ENCODE peak calls at places on chromosomes 5 and 9, in five cellular contexts. One of them, this sample, is unnamed.

GRCh38 chr5:12691330-12691729 is 787.1 kb upstream of the CTNND2 start:
- DNase-seq in H1: no peak
- DNase-seq in GM12878: no peak
- DNase-seq in K562: peak
- DNase-seq in HepG2: no peak
- DNase-seq in this sample: no peak

GRCh38 chr9:109238677-109239076 is 71.6 kb upstream of the FRRS1L start:
- DNase-seq in K562: no peak
- DNase-seq in H1: no peak
- DNase-seq in GM12878: no peak
- DNase-seq in HepG2: no peak
- DNase-seq in this sample: no peak

GRCh38 chr9:109252291-109252690 is 68.6 kb downstream of the EPB41L4B start:
- DNase-seq in K562: no peak
- DNase-seq in HepG2: no peak
- DNase-seq in H1: no peak
- DNase-seq in GM12878: no peak
- DNase-seq in this sample: no peak

GRCh38 chr5:21858441-21858840 is 994.7 kb downstream of the CDH12 start:
- DNase-seq in HepG2: no peak
- DNase-seq in GM12878: no peak
- DNase-seq in H1: no peak
- DNase-seq in K562: no peak
- DNase-seq in this sample: no peak

GRCh38 chr5:132466453-132467291 is 23.9 kb downstream of the IRF1 start:
- DNase-seq in K562: peak
- DNase-seq in HepG2: peak
- DNase-seq in GM12878: peak
- DNase-seq in H1: no peak
- DNase-seq in this sample: no peak

GRCh38 chr5:95822038-95822407 is 503 bp downstream of the GLRX start:
- DNase-seq in GM12878: no peak
- DNase-seq in K562: peak
- DNase-seq in HepG2: no peak
- DNase-seq in H1: no peak
- DNase-seq in this sample: peak

GRCh38 chr9:69279084-69279729 is 45.8 kb upstream of the ENTREP1 start:
- DNase-seq in GM12878: peak
- DNase-seq in HepG2: no peak
- DNase-seq in H1: no peak
- DNase-seq in K562: no peak
- DNase-seq in this sample: no peak

GRCh38 chr9:105138306-105138801 is 106.1 kb upstream of the SLC44A1 start:
- DNase-seq in HepG2: peak
- DNase-seq in GM12878: no peak
- DNase-seq in K562: no peak
- DNase-seq in H1: peak
- DNase-seq in this sample: peak

GRCh38 chr5:152622628-152623027 is 217.5 kb upstream of the NMUR2 start:
- DNase-seq in HepG2: no peak
- DNase-seq in H1: no peak
- DNase-seq in K562: no peak
- DNase-seq in GM12878: no peak
- DNase-seq in this sample: no peak

GRCh38 chr9:111980398-111980797 is 83.8 kb downstream of the UGCG start:
- DNase-seq in K562: peak
- DNase-seq in H1: no peak
- DNase-seq in HepG2: no peak
- DNase-seq in GM12878: no peak
- DNase-seq in this sample: no peak

GRCh38 chr9:28363180-28363579 is 789.9 kb upstream of the C9orf72 start:
- DNase-seq in K562: no peak
- DNase-seq in GM12878: no peak
- DNase-seq in HepG2: no peak
- DNase-seq in H1: no peak
- DNase-seq in this sample: no peak

GRCh38 chr5:107219993-107220392 is 450.7 kb downstream of the EFNA5 start:
- DNase-seq in H1: no peak
- DNase-seq in GM12878: no peak
- DNase-seq in HepG2: no peak
- DNase-seq in K562: no peak
- DNase-seq in this sample: no peak

GRCh38 chr9:28317706-28318210 is 744.5 kb upstream of the C9orf72 start:
- DNase-seq in K562: no peak
- DNase-seq in GM12878: no peak
- DNase-seq in HepG2: no peak
- DNase-seq in H1: no peak
- DNase-seq in this sample: no peak

GRCh38 chr5:56706504-56706903 is 108.8 kb upstream of the MAP3K1 start:
- DNase-seq in H1: no peak
- DNase-seq in K562: no peak
- DNase-seq in HepG2: no peak
- DNase-seq in GM12878: no peak
- DNase-seq in this sample: no peak

GRCh38 chr5:143187495-143187894 is 216.0 kb downstream of the NR3C1 start:
- DNase-seq in H1: no peak
- DNase-seq in HepG2: no peak
- DNase-seq in K562: no peak
- DNase-seq in GM12878: no peak
- DNase-seq in this sample: no peak

GRCh38 chr9:7656648-7657047 is 142.9 kb downstream of the DMAC1 start:
- DNase-seq in K562: no peak
- DNase-seq in GM12878: no peak
- DNase-seq in H1: no peak
- DNase-seq in HepG2: peak
- DNase-seq in this sample: no peak

GRCh38 chr5:81147970-81148571 is 85.1 kb upstream of the CKMT2 start:
- DNase-seq in HepG2: no peak
- DNase-seq in K562: no peak
- DNase-seq in GM12878: no peak
- DNase-seq in H1: no peak
- DNase-seq in this sample: no peak

GRCh38 chr9:33101104-33101951 is 24.9 kb upstream of the SMU1 start:
- DNase-seq in H1: no peak
- DNase-seq in GM12878: no peak
- DNase-seq in HepG2: no peak
- DNase-seq in K562: no peak
- DNase-seq in this sample: no peak

GRCh38 chr5:73812962-73813588 is 187.1 kb downstream of the ARHGEF28 start:
- DNase-seq in HepG2: peak
- DNase-seq in H1: no peak
- DNase-seq in GM12878: no peak
- DNase-seq in K562: no peak
- DNase-seq in this sample: no peak

GRCh38 chr9:91028166-91028827 is 226.7 kb downstream of the SYK start:
- DNase-seq in K562: no peak
- DNase-seq in HepG2: no peak
- DNase-seq in GM12878: no peak
- DNase-seq in H1: no peak
- DNase-seq in this sample: no peak

GRCh38 chr5:67291671-67292070 is 95.1 kb upstream of the CD180 start:
- DNase-seq in K562: no peak
- DNase-seq in GM12878: no peak
- DNase-seq in HepG2: no peak
- DNase-seq in H1: no peak
- DNase-seq in this sample: no peak

GRCh38 chr5:108382784-108383358 is 973 bp upstream of the FBXL17 start:
- DNase-seq in GM12878: no peak
- DNase-seq in HepG2: no peak
- DNase-seq in K562: no peak
- DNase-seq in H1: no peak
- DNase-seq in this sample: no peak

GRCh38 chr9:77005216-77005615 is 14.2 kb upstream of the FOXB2 start:
- DNase-seq in H1: no peak
- DNase-seq in K562: no peak
- DNase-seq in GM12878: no peak
- DNase-seq in HepG2: no peak
- DNase-seq in this sample: no peak

GRCh38 chr5:5341531-5342292 is 80.8 kb upstream of the ICE1 start:
- DNase-seq in H1: no peak
- DNase-seq in GM12878: no peak
- DNase-seq in K562: no peak
- DNase-seq in HepG2: no peak
- DNase-seq in this sample: no peak

GRCh38 chr9:99660191-99660636 is 161.5 kb upstream of the NR4A3 start:
- DNase-seq in K562: no peak
- DNase-seq in HepG2: no peak
- DNase-seq in H1: no peak
- DNase-seq in GM12878: peak
- DNase-seq in this sample: no peak

GRCh38 chr5:15926586-15926985 is 253.0 kb downstream of the MARCHF11 start:
- DNase-seq in K562: no peak
- DNase-seq in H1: no peak
- DNase-seq in GM12878: no peak
- DNase-seq in HepG2: no peak
- DNase-seq in this sample: no peak

GRCh38 chr5:95701074-95701473 is 18.3 kb upstream of the SPATA9 start:
- DNase-seq in GM12878: no peak
- DNase-seq in H1: no peak
- DNase-seq in HepG2: no peak
- DNase-seq in K562: no peak
- DNase-seq in this sample: no peak

GRCh38 chr5:170497311-170498038 is 6.3 kb upstream of the KCNIP1 start:
- DNase-seq in GM12878: no peak
- DNase-seq in HepG2: no peak
- DNase-seq in H1: no peak
- DNase-seq in K562: no peak
- DNase-seq in this sample: no peak

DNA sequence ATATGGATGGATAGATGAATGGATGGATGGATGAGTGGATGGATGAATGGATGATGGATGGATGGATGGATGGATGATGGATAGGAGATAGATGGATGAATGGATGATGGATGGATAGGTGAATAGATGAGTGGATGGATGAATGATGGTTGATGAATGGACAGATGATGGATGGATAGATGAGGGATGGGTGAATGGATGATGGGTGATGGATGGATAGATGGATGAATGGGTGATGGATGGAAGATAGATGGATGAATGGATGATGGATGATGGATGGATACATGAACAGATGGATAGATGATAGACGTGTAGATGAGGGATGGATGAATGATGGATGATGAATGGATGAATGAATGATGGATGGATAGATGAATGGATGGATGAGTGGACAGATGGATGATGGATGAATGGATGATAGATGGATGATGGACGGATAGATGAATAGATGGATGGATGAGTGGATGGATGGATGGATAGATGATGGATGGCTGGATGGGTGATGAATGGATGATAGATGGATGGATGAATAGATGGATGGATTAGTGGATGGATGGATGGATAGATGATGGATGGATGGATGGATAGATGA is 53.8 kb downstream of the OLFM1 start:
- DNase-seq in GM12878: no peak
- DNase-seq in K562: no peak
- DNase-seq in HepG2: no peak
- DNase-seq in H1: no peak
- DNase-seq in this sample: no peak
- TF ChIP-seq USF2 in GM12878: no peak
- TF ChIP-seq USF2 in K562: no peak
- TF ChIP-seq USF2 in HepG2: no peak
- TF ChIP-seq USF2 in H1: no peak
- TF ChIP-seq USF2 in this sample: no peak

DNA sequence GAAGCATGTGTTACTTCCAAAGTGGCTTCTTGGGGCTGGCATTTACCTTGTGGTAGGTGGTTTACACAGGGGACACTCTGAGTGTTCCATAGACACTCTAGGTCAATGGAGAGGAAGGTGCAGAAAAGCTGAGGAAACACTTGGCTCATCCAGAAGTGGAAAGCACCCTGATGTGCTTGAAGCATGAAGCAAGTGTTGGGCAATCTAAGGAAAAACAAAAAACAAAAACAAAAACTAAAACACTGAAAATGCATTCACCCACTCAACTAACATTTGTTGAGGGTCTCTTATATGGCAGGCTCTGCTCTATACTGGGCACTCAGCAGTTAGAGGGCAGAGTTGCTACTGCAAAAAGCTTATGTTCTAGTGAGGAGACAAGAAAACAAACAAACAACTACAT is 2.8 kb upstream of the ERAP2 start:
- DNase-seq in GM12878: no peak
- DNase-seq in H1: no peak
- DNase-seq in K562: no peak
- DNase-seq in HepG2: no peak
- DNase-seq in this sample: no peak
- TF ChIP-seq ATF2 in GM12878: no peak
- TF ChIP-seq ATF2 in H1: no peak
- TF ChIP-seq ATF2 in K562: no peak
- TF ChIP-seq ATF2 in HepG2: no peak
- TF ChIP-seq ATF2 in this sample: no peak

GRCh38 chr5:3878267-3878666 is 282.6 kb downstream of the IRX1 start:
- DNase-seq in H1: no peak
- DNase-seq in HepG2: no peak
- DNase-seq in K562: no peak
- DNase-seq in GM12878: no peak
- DNase-seq in this sample: no peak

DNA sequence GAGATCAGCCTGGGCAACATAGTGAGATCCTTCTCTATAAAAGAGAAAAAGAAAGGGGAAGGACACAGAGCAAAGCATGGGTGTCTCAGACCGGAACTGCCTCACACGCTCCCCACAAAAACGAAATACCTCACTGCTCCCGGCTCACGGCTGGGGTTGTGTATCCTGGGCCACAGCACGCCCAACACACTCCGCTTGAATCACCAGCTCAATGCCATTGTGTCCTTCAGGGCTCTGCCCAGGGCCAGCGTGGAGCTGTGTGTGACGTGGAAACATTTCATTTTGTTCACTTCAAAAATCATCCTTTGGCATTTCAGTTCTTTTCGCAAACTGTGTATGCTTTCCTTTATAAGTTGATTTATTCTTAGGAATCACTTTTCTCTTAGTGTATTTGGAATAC is 279.5 kb downstream of the IRX1 start:
- DNase-seq in H1: no peak
- DNase-seq in HepG2: no peak
- DNase-seq in K562: no peak
- DNase-seq in GM12878: no peak
- DNase-seq in this sample: no peak
- TF ChIP-seq USF2 in H1: no peak
- TF ChIP-seq USF2 in HepG2: no peak
- TF ChIP-seq USF2 in K562: no peak
- TF ChIP-seq USF2 in GM12878: no peak
- TF ChIP-seq USF2 in this sample: no peak

GRCh38 chr5:124912653-124913328 is 166.4 kb upstream of the ZNF608 start:
- DNase-seq in HepG2: no peak
- DNase-seq in K562: no peak
- DNase-seq in H1: no peak
- DNase-seq in GM12878: no peak
- DNase-seq in this sample: no peak

GRCh38 chr5:124907098-124907644 is 160.7 kb upstream of the ZNF608 start:
- DNase-seq in HepG2: no peak
- DNase-seq in H1: no peak
- DNase-seq in K562: no peak
- DNase-seq in GM12878: no peak
- DNase-seq in this sample: no peak

GRCh38 chr5:124908603-124909451 is 162.4 kb upstream of the ZNF608 start:
- DNase-seq in K562: no peak
- DNase-seq in HepG2: peak
- DNase-seq in GM12878: peak
- DNase-seq in H1: no peak
- DNase-seq in this sample: no peak

GRCh38 chr5:124910354-124911016 is 164.0 kb upstream of the ZNF608 start:
- DNase-seq in GM12878: no peak
- DNase-seq in HepG2: no peak
- DNase-seq in K562: no peak
- DNase-seq in H1: no peak
- DNase-seq in this sample: no peak

GRCh38 chr5:124909734-124910133 is 163.3 kb upstream of the ZNF608 start:
- DNase-seq in GM12878: no peak
- DNase-seq in H1: no peak
- DNase-seq in HepG2: no peak
- DNase-seq in K562: no peak
- DNase-seq in this sample: no peak
- TF ChIP-seq ATF2 in GM12878: no peak
- TF ChIP-seq ATF2 in H1: no peak
- TF ChIP-seq ATF2 in HepG2: no peak
- TF ChIP-seq ATF2 in K562: no peak
- TF ChIP-seq ATF2 in this sample: no peak

This sample was measured in WTC11.